ENCODE peak calls at places on chromosomes 6 and 20, in four cellular contexts. B, G, O and Z are unnamed samples.

GRCh38 chr6:67679566-67680296 is 955.4 kb upstream of the ADGRB3 start:
- DNase-seq in B (no peak), G (no peak), O (no peak), Z (peak; percentile 72)

GRCh38 chr6:32862725-32863124 is 8.7 kb downstream of the PSMB9 start:
- DNase-seq in B (no peak), G (no peak), O (no peak), Z (no peak)

GRCh38 chr20:46393967-46394366 is 12.4 kb downstream of the ELMO2 start:
- DNase-seq in B (no peak), G (no peak), O (no peak), Z (no peak)

GRCh38 chr6:11975353-11975977 is 36.6 kb upstream of the HIVEP1 start:
- DNase-seq in B (no peak), G (no peak), O (no peak), Z (no peak)

GRCh38 chr20:17505664-17506517 is 25.3 kb downstream of the BFSP1 start:
- DNase-seq in B (peak; percentile 61), G (no peak), O (no peak), Z (no peak)

GRCh38 chr20:30892704-30893345 is 364.6 kb upstream of the DEFB115 start:
- DNase-seq in B (peak; percentile 11), G (no peak), O (no peak), Z (no peak)

GRCh38 chr20:805713-806112 is 27.8 kb upstream of the FAM110A start:
- DNase-seq in B (no peak), G (no peak), O (no peak), Z (peak; percentile 30)

GRCh38 chr6:89146748-89147715 is 1.2 kb downstream of the PM20D2 start:
- DNase-seq in B (peak; percentile 64), G (peak; percentile 67), O (no peak), Z (no peak)

GRCh38 chr20:20850407-20850806 is 138.0 kb upstream of the RALGAPA2 start:
- DNase-seq in B (no peak), G (no peak), O (no peak), Z (no peak)

GRCh38 chr6:88494401-88495140 is 328.4 kb upstream of the CNR1 start:
- DNase-seq in B (no peak), G (no peak), O (no peak), Z (no peak)

GRCh38 chr6:35898003-35898402 is 22.9 kb downstream of the SRPK1 start:
- DNase-seq in B (no peak), G (no peak), O (no peak), Z (no peak)

GRCh38 chr6:56370127-56370540 is 122.8 kb upstream of the COL21A1 start:
- DNase-seq in B (peak; percentile 66), G (no peak), O (peak; percentile 78), Z (peak; percentile 68)

GRCh38 chr6:137016366-137016765 is 28.4 kb downstream of the IL20RA start:
- DNase-seq in B (peak; percentile 61), G (no peak), O (no peak), Z (no peak)

GRCh38 chr6:48032156-48032555 is 78.8 kb downstream of the PTCHD4 start:
- DNase-seq in B (peak; percentile 47), G (peak; percentile 27), O (no peak), Z (peak; percentile 63)

GRCh38 chr6:16399198-16399597 is 160.8 kb downstream of the GMPR start:
- DNase-seq in B (no peak), G (no peak), O (no peak), Z (no peak)

GRCh38 chr6:147078602-147079001 is 125.6 kb upstream of the STXBP5 start:
- DNase-seq in B (no peak), G (no peak), O (no peak), Z (no peak)

GRCh38 chr6:18179770-18180393 is 24.7 kb downstream of the KDM1B start:
- DNase-seq in B (no peak), G (no peak), O (no peak), Z (no peak)

GRCh38 chr20:327041-327945 is 1.9 kb downstream of the SOX12 start:
- DNase-seq in B (peak; percentile 93), G (peak; percentile 67), O (peak; percentile 84), Z (peak; percentile 98)

GRCh38 chr6:168093634-168094033 is 14.6 kb upstream of the FRMD1 start:
- DNase-seq in B (no peak), G (no peak), O (no peak), Z (no peak)

GRCh38 chr6:106924699-106925523 is 49.6 kb downstream of the CD24 start:
- DNase-seq in B (no peak), G (no peak), O (peak; percentile 90), Z (no peak)

GRCh38 chr6:135658916-135659315 is 161.4 kb upstream of the AHI1 start:
- DNase-seq in B (no peak), G (no peak), O (no peak), Z (no peak)

GRCh38 chr6:3329491-3330051 is 70.8 kb downstream of the PSMG4 start:
- DNase-seq in B (no peak), G (no peak), O (peak; percentile 90), Z (no peak)

GRCh38 chr20:12982098-12982497 is 26.7 kb upstream of the SPTLC3 start:
- DNase-seq in B (no peak), G (no peak), O (no peak), Z (no peak)

GRCh38 chr6:74289881-74290280 is 593.9 kb downstream of the CD109 start:
- DNase-seq in B (peak; percentile 39), G (no peak), O (no peak), Z (no peak)